ENCODE peak calls at places on chromosomes 4 and X, in four cellular contexts. F is suprapubic skin, I is cardiac fibroblast, G is NT2/D1. L is an unnamed sample.

GRCh38 chr4:5790546-5790857 is 79.5 kb downstream of the EVC start:
- DNase-seq in F (no peak), G (no peak), I (no peak), L (no peak)

GRCh38 chr4:17895481-17895880 is 84.7 kb downstream of the NCAPG start:
- DNase-seq in I (no peak), F (no peak), G (no peak), L (no peak)

GRCh38 chr4:109803924-109804571 is 2.2 kb upstream of the CFI start:
- DNase-seq in G (no peak), I (peak; percentile 69), F (no peak), L (peak; percentile 6)

GRCh38 chr4:89305712-89306437 is 1.7 kb downstream of the GPRIN3 start:
- DNase-seq in F (no peak), I (peak; percentile 15), G (no peak), L (no peak)

GRCh38 chr4:42151568-42152506 is 618 bp downstream of the BEND4 start:
- DNase-seq in I (no peak), F (no peak), G (peak; percentile 54), L (no peak)

GRCh38 chrX:38206036-38206435 is 14.6 kb downstream of the SRPX start:
- DNase-seq in I (no peak), G (no peak), F (no peak), L (no peak)

GRCh38 chr4:20273793-20274192 is 22.1 kb downstream of the SLIT2 start:
- DNase-seq in F (no peak), I (no peak), G (no peak), L (no peak)

GRCh38 chrX:154603438-154604430 is 15.3 kb downstream of the CTAG1B start:
- DNase-seq in F (no peak), G (no peak), I (peak; percentile 68), L (no peak)

GRCh38 chrX:2696698-2697215 is 5.7 kb downstream of the CD99 start:
- DNase-seq in G (no peak), I (peak; percentile 83), F (no peak), L (peak; percentile 70)

GRCh38 chr4:119281374-119281773 is 40.6 kb downstream of the FABP2 start:
- DNase-seq in F (no peak), I (no peak), G (no peak), L (no peak)

GRCh38 chr4:161403781-161404180 is 760.0 kb downstream of the FSTL5 start:
- DNase-seq in F (no peak), I (no peak), G (no peak), L (no peak)
- H3K4me3 ChIP-seq in F (no peak overlapping the region), I (no peak overlapping the region), G (no peak overlapping the region), L (no peak overlapping the region)

DNA sequence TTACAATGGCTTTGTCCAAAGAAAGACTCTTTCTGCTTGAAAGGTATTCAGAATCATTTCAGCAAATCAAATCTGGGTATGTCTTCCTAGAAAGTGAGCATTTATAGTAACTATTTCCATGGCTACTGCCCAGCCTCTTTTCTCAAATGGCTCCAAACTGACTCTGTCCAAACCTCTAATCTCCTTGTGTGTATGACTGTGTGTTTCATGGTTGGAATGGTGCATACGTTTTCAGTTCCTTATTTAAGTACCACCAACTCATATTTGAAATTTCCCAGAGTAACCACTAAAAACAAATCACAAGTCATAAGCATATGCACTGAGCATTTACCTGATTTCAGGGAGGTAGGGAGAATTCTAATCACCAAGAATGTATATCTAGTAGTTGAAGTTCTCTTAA is 106.0 kb downstream of the TMEM144 start:
- DNase-seq in G (no peak), I (peak; percentile 26), F (no peak), L (no peak)
- H3K4me3 ChIP-seq in G (no peak overlapping the region), I (no peak overlapping the region), F (no peak overlapping the region), L (no peak overlapping the region)

GRCh38 chr4:123403205-123403604 is 6.6 kb downstream of the SPRY1 start:
- DNase-seq in G (no peak), F (no peak), I (peak; percentile 11), L (no peak)

GRCh38 chr4:123398151-123398802 is 1.7 kb downstream of the SPRY1 start:
- DNase-seq in I (no peak), F (no peak), G (peak; percentile 27), L (no peak)

GRCh38 chr4:123398803-123399637 is 2.4 kb downstream of the SPRY1 start:
- DNase-seq in I (peak; percentile 87), F (peak; percentile 84), G (peak; percentile 9), L (no peak)

GRCh38 chr4:123399638-123400358 is 3.2 kb downstream of the SPRY1 start:
- DNase-seq in G (no peak), F (no peak), I (peak; percentile 58), L (no peak)

DNA sequence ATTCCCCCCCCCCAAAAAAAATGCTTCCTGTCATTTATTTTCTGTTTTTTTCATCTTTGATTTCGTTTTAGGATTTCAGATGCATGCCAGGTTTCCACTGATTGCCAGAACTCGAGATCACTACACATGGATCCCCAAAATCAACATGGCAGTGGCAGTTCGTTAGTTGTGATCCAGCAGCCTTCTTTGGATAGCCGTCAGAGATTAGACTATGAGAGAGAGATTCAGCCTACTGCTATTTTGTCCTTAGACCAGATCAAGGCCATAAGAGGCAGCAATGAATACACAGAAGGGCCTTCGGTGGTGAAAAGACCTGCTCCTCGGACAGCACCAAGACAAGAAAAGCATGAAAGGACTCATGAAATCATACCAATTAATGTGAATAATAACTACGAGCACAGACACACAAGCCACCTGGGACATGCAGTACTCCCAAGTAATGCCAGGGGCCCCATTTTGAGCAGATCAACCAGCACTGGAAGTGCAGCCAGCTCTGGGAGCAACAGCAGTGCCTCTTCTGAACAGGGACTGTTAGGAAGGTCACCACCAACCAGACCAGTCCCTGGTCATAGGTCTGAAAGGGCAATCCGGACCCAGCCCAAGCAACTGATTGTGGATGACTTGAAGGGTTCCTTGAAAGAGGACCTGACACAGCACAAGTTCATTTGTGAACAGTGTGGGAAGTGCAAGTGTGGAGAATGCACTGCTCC is 5.0 kb downstream of the SPRY1 start:
- DNase-seq in F (no peak), G (no peak), I (peak; percentile 73), L (no peak)
- H3K4me3 ChIP-seq in F (peak overlapping the region; percentile 92), G (no peak overlapping the region), I (peak overlapping the region; percentile 86), L (no peak overlapping the region)

GRCh38 chrX:17736478-17736855 is 826 bp upstream of the SCML1 start:
- DNase-seq in G (no peak), I (no peak), F (no peak), L (no peak)
- H3K4me3 ChIP-seq in G (peak overlapping the region; percentile 45), I (peak overlapping the region; percentile 53), F (peak overlapping the region; percentile 62), L (peak overlapping the region; percentile 49)

GRCh38 chrX:110944793-110945466 is 149.3 kb upstream of the CHRDL1 start:
- DNase-seq in G (peak; percentile 6), F (no peak), I (no peak), L (no peak)
- H3K4me3 ChIP-seq in G (peak overlapping the region; percentile 49), F (peak overlapping the region; percentile 38), I (no peak overlapping the region), L (no peak overlapping the region)